ENCODE peak calls at places on chromosomes 13 and 19, in five cellular contexts. One of them, this sample, is unnamed.

GRCh38 chr13:108508263-108508662 is 121.1 kb upstream of the MYO16 start:
- DNase-seq in GM12864: no peak
- DNase-seq in upper lobe of right lung: no peak
- DNase-seq in NB4: peak; percentile 35
- DNase-seq in LNCaP clone FGC: no peak
- DNase-seq in this sample: no peak

GRCh38 chr19:49772850-49773432 is 6.1 kb downstream of the AP2A1 start:
- DNase-seq in GM12864: no peak
- DNase-seq in upper lobe of right lung: no peak
- DNase-seq in NB4: no peak
- DNase-seq in LNCaP clone FGC: no peak
- DNase-seq in this sample: no peak

GRCh38 chr19:42197375-42197817 is 20.1 kb downstream of the DEDD2 start:
- DNase-seq in GM12864: no peak
- DNase-seq in upper lobe of right lung: no peak
- DNase-seq in NB4: peak; percentile 74
- DNase-seq in LNCaP clone FGC: no peak
- DNase-seq in this sample: no peak

GRCh38 chr19:13959962-13960862 is 7.9 kb downstream of the DCAF15 start:
- DNase-seq in GM12864: no peak
- DNase-seq in upper lobe of right lung: no peak
- DNase-seq in NB4: peak; percentile 31
- DNase-seq in LNCaP clone FGC: no peak
- DNase-seq in this sample: no peak

GRCh38 chr13:108220042-108220441 is 1.9 kb downstream of the ABHD13 start:
- DNase-seq in GM12864: no peak
- DNase-seq in upper lobe of right lung: no peak
- DNase-seq in NB4: peak; percentile 17
- DNase-seq in LNCaP clone FGC: peak; percentile 27
- DNase-seq in this sample: no peak

GRCh38 chr13:36559388-36559787 is 114.4 kb upstream of the SERTM1 start:
- DNase-seq in GM12864: no peak
- DNase-seq in upper lobe of right lung: no peak
- DNase-seq in NB4: no peak
- DNase-seq in LNCaP clone FGC: no peak
- DNase-seq in this sample: no peak

GRCh38 chr13:48501705-48502104 is 31.2 kb downstream of the RCBTB2 start:
- DNase-seq in GM12864: peak; percentile 60
- DNase-seq in upper lobe of right lung: no peak
- DNase-seq in NB4: no peak
- DNase-seq in LNCaP clone FGC: no peak
- DNase-seq in this sample: no peak

GRCh38 chr19:47210689-47211316 is 20.2 kb downstream of the BBC3 start:
- DNase-seq in GM12864: no peak
- DNase-seq in upper lobe of right lung: peak; percentile 65
- DNase-seq in NB4: peak; percentile 96
- DNase-seq in LNCaP clone FGC: no peak
- DNase-seq in this sample: no peak

GRCh38 chr13:35995136-35995535 is 136.0 kb downstream of the DCLK1 start:
- DNase-seq in GM12864: no peak
- DNase-seq in upper lobe of right lung: no peak
- DNase-seq in NB4: no peak
- DNase-seq in LNCaP clone FGC: no peak
- DNase-seq in this sample: no peak

GRCh38 chr13:46964789-46965527 is 68.1 kb upstream of the HTR2A start:
- DNase-seq in GM12864: no peak
- DNase-seq in upper lobe of right lung: no peak
- DNase-seq in NB4: no peak
- DNase-seq in LNCaP clone FGC: no peak
- DNase-seq in this sample: no peak

GRCh38 chr19:29668746-29669609 is 3.7 kb downstream of the PLEKHF1 start:
- DNase-seq in GM12864: no peak
- DNase-seq in upper lobe of right lung: peak; percentile 58
- DNase-seq in NB4: no peak
- DNase-seq in LNCaP clone FGC: no peak
- DNase-seq in this sample: no peak

GRCh38 chr13:32116210-32116609 is 84.6 kb downstream of the FRY start:
- DNase-seq in GM12864: peak; percentile 13
- DNase-seq in upper lobe of right lung: no peak
- DNase-seq in NB4: peak; percentile 96
- DNase-seq in LNCaP clone FGC: no peak
- DNase-seq in this sample: no peak

GRCh38 chr13:109698779-109699178 is 87.6 kb downstream of the IRS2 start:
- DNase-seq in GM12864: no peak
- DNase-seq in upper lobe of right lung: no peak
- DNase-seq in NB4: peak; percentile 67
- DNase-seq in LNCaP clone FGC: no peak
- DNase-seq in this sample: peak; percentile 34

GRCh38 chr13:37058801-37059135 is 720 bp downstream of the SUPT20H start:
- DNase-seq in GM12864: no peak
- DNase-seq in upper lobe of right lung: no peak
- DNase-seq in NB4: peak; percentile 54
- DNase-seq in LNCaP clone FGC: no peak
- DNase-seq in this sample: no peak

GRCh38 chr19:19381007-19381926 is 24.2 kb upstream of the GATAD2A start:
- DNase-seq in GM12864: no peak
- DNase-seq in upper lobe of right lung: no peak
- DNase-seq in NB4: no peak
- DNase-seq in LNCaP clone FGC: peak; percentile 72
- DNase-seq in this sample: no peak

GRCh38 chr19:33464733-33465115 is 56.9 kb downstream of the PEPD start:
- DNase-seq in GM12864: no peak
- DNase-seq in upper lobe of right lung: peak; percentile 34
- DNase-seq in NB4: no peak
- DNase-seq in LNCaP clone FGC: no peak
- DNase-seq in this sample: no peak

GRCh38 chr19:20273951-20274578 is 107.1 kb downstream of the ZNF486 start:
- DNase-seq in GM12864: no peak
- DNase-seq in upper lobe of right lung: no peak
- DNase-seq in NB4: no peak
- DNase-seq in LNCaP clone FGC: no peak
- DNase-seq in this sample: no peak

GRCh38 chr19:29672933-29673336 is 7.7 kb downstream of the PLEKHF1 start:
- DNase-seq in GM12864: peak; percentile 62
- DNase-seq in upper lobe of right lung: peak; percentile 67
- DNase-seq in NB4: no peak
- DNase-seq in LNCaP clone FGC: no peak
- DNase-seq in this sample: no peak

GRCh38 chr13:89862011-89862690 is 1485.3 kb upstream of the MIR17HG start:
- DNase-seq in GM12864: no peak
- DNase-seq in upper lobe of right lung: no peak
- DNase-seq in NB4: no peak
- DNase-seq in LNCaP clone FGC: no peak
- DNase-seq in this sample: no peak

GRCh38 chr19:46478356-46478986 is 7.1 kb upstream of the PNMA8A start:
- DNase-seq in GM12864: no peak
- DNase-seq in upper lobe of right lung: no peak
- DNase-seq in NB4: peak; percentile 49
- DNase-seq in LNCaP clone FGC: no peak
- DNase-seq in this sample: no peak

GRCh38 chr13:108700421-108701170 is 71.2 kb downstream of the MYO16 start:
- DNase-seq in GM12864: no peak
- DNase-seq in upper lobe of right lung: no peak
- DNase-seq in NB4: no peak
- DNase-seq in LNCaP clone FGC: no peak
- DNase-seq in this sample: no peak

GRCh38 chr19:38849746-38850230 is at the start of gene HNRNPL:
- DNase-seq in GM12864: no peak
- DNase-seq in upper lobe of right lung: peak; percentile 100
- DNase-seq in NB4: no peak
- DNase-seq in LNCaP clone FGC: no peak
- DNase-seq in this sample: no peak

GRCh38 chr19:55253842-55254624 is 4.8 kb downstream of the PPP6R1 start:
- DNase-seq in GM12864: peak; percentile 83
- DNase-seq in upper lobe of right lung: peak; percentile 58
- DNase-seq in NB4: peak; percentile 85
- DNase-seq in LNCaP clone FGC: no peak
- DNase-seq in this sample: no peak

GRCh38 chr19:11480927-11481776 is at the start of gene ELAVL3:
- DNase-seq in GM12864: no peak
- DNase-seq in upper lobe of right lung: no peak
- DNase-seq in NB4: no peak
- DNase-seq in LNCaP clone FGC: no peak
- DNase-seq in this sample: no peak

GRCh38 chr13:20460744-20461143 is 64.9 kb downstream of the CRYL1 start:
- DNase-seq in GM12864: no peak
- DNase-seq in upper lobe of right lung: no peak
- DNase-seq in NB4: peak; percentile 17
- DNase-seq in LNCaP clone FGC: no peak
- DNase-seq in this sample: no peak

GRCh38 chr13:98228661-98229349 is 51.7 kb upstream of the RNF113B start:
- DNase-seq in GM12864: no peak
- DNase-seq in upper lobe of right lung: no peak
- DNase-seq in NB4: no peak
- DNase-seq in LNCaP clone FGC: no peak
- DNase-seq in this sample: no peak

GRCh38 chr13:93752506-93752905 is 525.9 kb downstream of the GPC6 start:
- DNase-seq in GM12864: no peak
- DNase-seq in upper lobe of right lung: no peak
- DNase-seq in NB4: no peak
- DNase-seq in LNCaP clone FGC: no peak
- DNase-seq in this sample: no peak

GRCh38 chr19:5078179-5078578 is 109.3 kb downstream of the KDM4B start:
- DNase-seq in GM12864: no peak
- DNase-seq in upper lobe of right lung: no peak
- DNase-seq in NB4: peak; percentile 91
- DNase-seq in LNCaP clone FGC: no peak
- DNase-seq in this sample: no peak

GRCh38 chr19:13906525-13906904 is 514 bp downstream of the CC2D1A start:
- DNase-seq in GM12864: no peak
- DNase-seq in upper lobe of right lung: peak; percentile 81
- DNase-seq in NB4: peak; percentile 27
- DNase-seq in LNCaP clone FGC: no peak
- DNase-seq in this sample: no peak

DNA sequence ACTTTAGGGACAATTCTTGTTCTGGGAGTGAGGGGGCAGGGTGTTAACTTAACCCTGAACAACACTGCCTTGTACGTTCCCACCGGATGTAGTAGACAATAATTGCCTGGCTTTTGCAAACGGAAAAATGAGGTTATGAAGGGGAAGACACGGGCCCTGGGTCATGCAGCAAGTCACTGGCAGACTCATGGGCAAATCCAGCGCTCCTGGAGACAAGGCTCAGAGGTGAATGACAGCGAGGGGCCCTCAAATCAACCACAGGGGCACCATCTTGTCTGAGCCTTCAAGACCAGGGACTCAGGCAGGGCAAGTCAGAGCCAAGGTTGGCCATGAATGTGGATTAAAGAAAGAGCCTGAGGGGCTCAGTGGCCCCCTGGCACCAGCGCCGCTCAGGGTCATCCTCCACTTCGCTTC is 2.8 kb downstream of the RASA3 start:
- DNase-seq in GM12864: no peak
- DNase-seq in upper lobe of right lung: no peak
- DNase-seq in NB4: peak; percentile 78
- DNase-seq in LNCaP clone FGC: no peak
- DNase-seq in this sample: no peak
- H3K4me3 ChIP-seq in GM12864: peak overlapping the region; percentile 82
- H3K4me3 ChIP-seq in upper lobe of right lung: no peak overlapping the region
- H3K4me3 ChIP-seq in NB4: peak overlapping the region; percentile 85
- H3K4me3 ChIP-seq in LNCaP clone FGC: no peak overlapping the region
- H3K4me3 ChIP-seq in this sample: peak overlapping the region; percentile 89

GRCh38 chr13:95510950-95511349 is 41.6 kb upstream of the CLDN10 start:
- DNase-seq in GM12864: no peak
- DNase-seq in upper lobe of right lung: no peak
- DNase-seq in NB4: no peak
- DNase-seq in LNCaP clone FGC: no peak
- DNase-seq in this sample: no peak
- H3K4me3 ChIP-seq in GM12864: no peak overlapping the region
- H3K4me3 ChIP-seq in upper lobe of right lung: no peak overlapping the region
- H3K4me3 ChIP-seq in NB4: no peak overlapping the region
- H3K4me3 ChIP-seq in LNCaP clone FGC: no peak overlapping the region
- H3K4me3 ChIP-seq in this sample: no peak overlapping the region

DNA sequence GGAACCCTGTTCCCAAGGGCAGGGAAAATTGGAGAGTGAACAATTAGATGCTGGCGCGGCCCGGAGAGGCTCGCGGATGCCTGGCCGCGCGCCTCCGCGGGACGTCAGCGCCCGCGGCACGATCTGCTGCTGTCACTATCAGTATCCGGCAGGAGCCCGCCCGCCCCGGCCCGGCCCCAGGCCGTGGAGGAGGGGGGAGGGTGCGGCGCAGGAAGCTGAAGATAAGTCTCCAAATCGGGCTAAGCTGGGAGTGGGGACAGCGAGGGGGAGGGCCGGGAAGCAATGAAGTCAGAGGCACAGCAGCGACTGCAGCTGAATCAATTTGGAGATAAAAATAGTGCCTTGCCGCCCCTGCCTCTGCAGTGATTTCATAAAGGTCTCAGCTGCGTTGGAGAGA is 441.5 kb upstream of the KLF12 start:
- DNase-seq in GM12864: no peak
- DNase-seq in upper lobe of right lung: peak; percentile 71
- DNase-seq in NB4: peak; percentile 4
- DNase-seq in LNCaP clone FGC: no peak
- DNase-seq in this sample: no peak
- H3K4me3 ChIP-seq in GM12864: no peak overlapping the region
- H3K4me3 ChIP-seq in upper lobe of right lung: peak overlapping the region; percentile 35
- H3K4me3 ChIP-seq in NB4: no peak overlapping the region
- H3K4me3 ChIP-seq in LNCaP clone FGC: no peak overlapping the region
- H3K4me3 ChIP-seq in this sample: peak overlapping the region; percentile 58

GRCh38 chr13:23322353-23323336 is 110.9 kb downstream of the SACS start:
- DNase-seq in GM12864: no peak
- DNase-seq in upper lobe of right lung: no peak
- DNase-seq in NB4: no peak
- DNase-seq in LNCaP clone FGC: peak; percentile 36
- DNase-seq in this sample: no peak

GRCh38 chr13:23323946-23324709 is 109.4 kb downstream of the SACS start:
- DNase-seq in GM12864: no peak
- DNase-seq in upper lobe of right lung: no peak
- DNase-seq in NB4: no peak
- DNase-seq in LNCaP clone FGC: no peak
- DNase-seq in this sample: no peak

GRCh38 chr13:23319915-23320224 is 113.6 kb downstream of the SACS start:
- DNase-seq in GM12864: no peak
- DNase-seq in upper lobe of right lung: no peak
- DNase-seq in NB4: no peak
- DNase-seq in LNCaP clone FGC: no peak
- DNase-seq in this sample: no peak

GRCh38 chr13:23321534-23322241 is 111.8 kb downstream of the SACS start:
- DNase-seq in GM12864: no peak
- DNase-seq in upper lobe of right lung: no peak
- DNase-seq in NB4: no peak
- DNase-seq in LNCaP clone FGC: peak; percentile 56
- DNase-seq in this sample: peak; percentile 76

DNA sequence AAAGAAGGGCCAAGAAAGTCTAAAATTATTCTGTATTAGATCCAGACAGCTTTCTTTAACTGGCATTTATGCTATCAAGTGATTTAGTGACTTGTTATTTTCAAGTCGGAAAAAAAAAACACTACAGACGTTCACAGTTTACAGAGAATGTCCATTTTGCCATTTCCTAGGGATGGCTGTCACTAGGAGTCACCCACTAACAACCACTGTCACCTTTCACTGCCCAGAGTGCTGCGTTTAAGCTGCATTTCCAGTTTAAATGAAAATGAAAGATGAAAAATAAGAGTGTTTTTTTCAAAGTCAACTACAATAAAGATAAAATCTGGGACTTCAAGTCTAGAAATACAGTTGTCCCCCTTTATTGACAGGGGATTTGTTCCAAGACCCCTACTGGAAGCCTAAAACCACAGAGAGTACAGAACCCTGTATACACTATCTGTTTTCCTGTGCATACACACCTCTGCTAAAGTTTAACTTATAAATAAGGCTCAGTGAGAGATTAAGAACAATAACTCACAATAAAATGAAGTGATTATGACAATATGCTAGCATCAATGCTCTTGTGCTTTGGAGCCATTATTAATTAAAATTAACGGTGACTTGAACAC is 112.5 kb downstream of the SACS start:
- DNase-seq in GM12864: no peak
- DNase-seq in upper lobe of right lung: no peak
- DNase-seq in NB4: no peak
- DNase-seq in LNCaP clone FGC: no peak
- DNase-seq in this sample: no peak
- H3K4me3 ChIP-seq in GM12864: peak overlapping the region; percentile 51
- H3K4me3 ChIP-seq in upper lobe of right lung: peak overlapping the region; percentile 32
- H3K4me3 ChIP-seq in NB4: no peak overlapping the region
- H3K4me3 ChIP-seq in LNCaP clone FGC: no peak overlapping the region
- H3K4me3 ChIP-seq in this sample: no peak overlapping the region

This sample was measured in AG04449.